ENCODE peak calls at places on chromosomes 7 and 10, in five cellular contexts. W, L, Z, C and T are unnamed samples.
A peak's percentile ranks its signal among the peaks of the same experiment; 100 is the strongest.

GRCh38 chr10:129496995-129497394 is 30.0 kb downstream of the MGMT start:
- DNase-seq in Z (no peak), W (no peak), L (no peak), C (no peak), T (no peak)

GRCh38 chr7:156577645-156578577 is 62.7 kb upstream of the RNF32 start:
- DNase-seq in C (no peak), L (no peak), Z (no peak), W (no peak), T (no peak)

GRCh38 chr10:17229967-17230682 is 2.1 kb downstream of the VIM start:
- DNase-seq in Z (peak; percentile 77), W (peak; percentile 84), L (peak; percentile 77), C (peak; percentile 53), T (peak; percentile 72)

GRCh38 chr10:133028158-133028557 is 59.6 kb upstream of the ADGRA1 start:
- DNase-seq in C (no peak), W (no peak), L (no peak), Z (no peak), T (no peak)

GRCh38 chr7:100504887-100505611 is 21.3 kb downstream of the NYAP1 start:
- DNase-seq in L (no peak), W (no peak), C (no peak), Z (no peak), T (no peak)

GRCh38 chr10:82091413-82091812 is 216.4 kb downstream of the NRG3 start:
- DNase-seq in W (no peak), Z (no peak), L (no peak), C (no peak), T (no peak)

GRCh38 chr7:158390460-158390859 is 197.2 kb downstream of the PTPRN2 start:
- DNase-seq in L (no peak), C (no peak), W (no peak), Z (no peak), T (no peak)

GRCh38 chr7:51263631-51264484 is 52.8 kb downstream of the COBL start:
- DNase-seq in W (no peak), C (peak; percentile 35), L (no peak), Z (peak; percentile 58), T (no peak)

GRCh38 chr10:113961261-113961938 is 82.3 kb upstream of the ADRB1 start:
- DNase-seq in C (no peak), L (no peak), Z (no peak), W (peak; percentile 51), T (peak; percentile 62)

GRCh38 chr10:374354-374753 is 239.1 kb downstream of the ZMYND11 start:
- DNase-seq in Z (no peak), C (no peak), L (no peak), W (no peak), T (no peak)

GRCh38 chr10:101611506-101611905 is 23.4 kb downstream of the DPCD start:
- DNase-seq in L (no peak), W (no peak), C (no peak), Z (no peak), T (no peak)

GRCh38 chr7:123770378-123770777 is 21.6 kb upstream of the WASL start:
- DNase-seq in L (no peak), Z (peak; percentile 98), W (no peak), C (no peak), T (peak; percentile 66)

GRCh38 chr10:3778708-3779108 is 6.3 kb downstream of the KLF6 start:
- DNase-seq in L (no peak), Z (peak; percentile 33), C (no peak), W (no peak), T (no peak)

GRCh38 chr10:49254556-49255318 is 44.2 kb upstream of the C10orf71 start:
- DNase-seq in Z (no peak), L (no peak), C (no peak), W (peak; percentile 25), T (no peak)

GRCh38 chr7:8117195-8117594 is 144.8 kb downstream of the ICA1 start:
- DNase-seq in Z (no peak), W (no peak), C (no peak), L (no peak), T (peak; percentile 37)

GRCh38 chr7:141409911-141410329 is 141.3 kb upstream of the AGK start:
- DNase-seq in W (no peak), Z (no peak), C (no peak), L (no peak), T (no peak)

GRCh38 chr10:111598433-111599059 is 521.7 kb downstream of the ADRA2A start:
- DNase-seq in W (peak; percentile 14), C (no peak), Z (peak; percentile 62), L (peak; percentile 68), T (peak; percentile 34)

GRCh38 chr7:8363407-8364015 is 69.9 kb upstream of the NXPH1 start:
- DNase-seq in L (no peak), C (no peak), W (no peak), Z (peak; percentile 65), T (no peak)

GRCh38 chr7:81583882-81584533 is 185.8 kb downstream of the HGF start:
- DNase-seq in C (no peak), L (no peak), Z (no peak), W (no peak), T (no peak)

GRCh38 chr7:35518767-35519166 is 176.2 kb downstream of the HERPUD2 start:
- DNase-seq in L (no peak), C (no peak), Z (no peak), W (no peak), T (no peak)

GRCh38 chr7:26480166-26480565 is 188.5 kb downstream of the SNX10 start:
- DNase-seq in L (no peak), C (no peak), Z (no peak), W (no peak), T (no peak)

GRCh38 chr10:124144536-124144935 is 51.1 kb upstream of the CHST15 start:
- DNase-seq in C (no peak), W (no peak), Z (no peak), L (no peak), T (no peak)

GRCh38 chr7:157472311-157473050 is 135.7 kb downstream of the DNAJB6 start:
- DNase-seq in C (no peak), W (no peak), L (no peak), Z (no peak), T (no peak)

GRCh38 chr7:117096297-117096696 is 143.0 kb downstream of the ST7 start:
- DNase-seq in C (no peak), L (no peak), Z (no peak), W (no peak), T (no peak)

GRCh38 chr7:140541513-140542192 is 62.3 kb upstream of the MKRN1 start:
- DNase-seq in Z (peak; percentile 85), L (peak; percentile 72), C (peak; percentile 22), W (no peak), T (no peak)

GRCh38 chr10:61760943-61761824 is 98.5 kb downstream of the CABCOCO1 start:
- DNase-seq in Z (peak; percentile 76), W (no peak), L (no peak), C (no peak), T (no peak)

GRCh38 chr7:107372298-107372697 is 97.6 kb upstream of the GPR22 start:
- DNase-seq in W (no peak), Z (peak; percentile 58), L (no peak), C (no peak), T (no peak)

GRCh38 chr10:101617102-101617823 is 29.1 kb downstream of the DPCD start:
- DNase-seq in W (no peak), L (no peak), Z (no peak), C (no peak), T (peak; percentile 75)

GRCh38 chr10:43557214-43557613 is 17.2 kb downstream of the ZNF239 start:
- DNase-seq in C (no peak), W (no peak), Z (no peak), L (no peak), T (no peak)

GRCh38 chr7:30523466-30523865 is 18.8 kb upstream of the GGCT start:
- DNase-seq in W (no peak), Z (no peak), L (no peak), C (no peak), T (no peak)

GRCh38 chr10:14571866-14572507 is 202.7 kb downstream of the FAM107B start:
- DNase-seq in C (no peak), L (no peak), Z (peak; percentile 96), W (peak; percentile 53), T (no peak)

GRCh38 chr10:110401401-110402076 is 96.2 kb upstream of the DUSP5 start:
- DNase-seq in W (no peak), C (no peak), Z (no peak), L (no peak), T (no peak)

GRCh38 chr7:67311901-67312300 is 315.3 kb downstream of the TYW1 start:
- DNase-seq in L (no peak), W (no peak), Z (peak; percentile 11), C (no peak), T (no peak)

GRCh38 chr7:142506601-142507000 is 242.7 kb upstream of the PRSS1 start:
- DNase-seq in L (no peak), Z (no peak), C (no peak), W (no peak), T (no peak)

GRCh38 chr7:25541064-25541463 is 312.8 kb upstream of the NPVF start:
- DNase-seq in L (no peak), W (no peak), Z (no peak), C (no peak), T (no peak)

GRCh38 chr7:115511330-115511729 is 519.2 kb downstream of the TFEC start:
- DNase-seq in C (no peak), W (no peak), Z (no peak), L (no peak), T (no peak)
- TF ChIP-seq CTCF in C (no peak), W (no peak), Z (no peak), L (no peak), T (no peak)

GRCh38 chr10:131089150-131089549 is 222.4 kb downstream of the TCERG1L start:
- DNase-seq in Z (no peak), C (no peak), W (no peak), L (no peak), T (no peak)

GRCh38 chr10:131089861-131090260 is 221.7 kb downstream of the TCERG1L start:
- DNase-seq in Z (no peak), W (no peak), C (no peak), L (no peak), T (no peak)

GRCh38 chr10:131087464-131088215 is 223.9 kb downstream of the TCERG1L start:
- DNase-seq in L (no peak), W (no peak), C (no peak), Z (no peak), T (no peak)

GRCh38 chr10:131086511-131086910 is 225.0 kb downstream of the TCERG1L start:
- DNase-seq in W (no peak), Z (no peak), L (no peak), C (no peak), T (no peak)

DNA sequence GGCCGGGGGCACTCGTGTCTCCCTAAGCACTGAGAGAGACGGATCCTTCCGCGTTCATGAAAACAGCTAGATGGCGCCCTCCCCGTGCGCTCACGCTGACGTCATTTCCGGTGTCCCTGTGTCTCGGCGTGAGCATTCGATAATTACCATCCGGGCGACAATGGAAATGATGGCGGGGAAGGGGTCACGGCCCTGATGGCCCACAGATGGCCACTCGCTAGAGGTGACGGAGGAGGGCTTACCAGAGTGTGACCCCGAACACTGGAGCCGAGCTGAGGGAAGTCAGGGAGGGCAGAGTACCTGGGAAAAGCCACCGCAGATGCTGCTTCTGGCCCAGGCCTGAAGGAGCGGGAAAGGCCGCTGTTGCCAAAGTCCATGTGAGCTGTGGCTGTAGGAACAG is 222.9 kb downstream of the TCERG1L start:
- DNase-seq in L (no peak), W (no peak), Z (no peak), C (no peak), T (no peak)
- TF ChIP-seq CTCF in L (no peak), W (no peak), Z (no peak), C (no peak), T (no peak)

GRCh38 chr7:55288070-55288824 is 76.9 kb upstream of the LANCL2 start:
- DNase-seq in C (no peak), Z (no peak), L (no peak), W (no peak), T (no peak)
- TF ChIP-seq CTCF in C (no peak), Z (no peak), L (no peak), W (no peak), T (peak; percentile 4)

GRCh38 chr10:123007558-123008378 is 827 bp downstream of the IKZF5 start:
- DNase-seq in C (peak; percentile 28), L (no peak), W (peak; percentile 27), Z (peak; percentile 82), T (peak; percentile 61)
- TF ChIP-seq CTCF in C (no peak), L (no peak), W (no peak), Z (no peak), T (no peak)